ENCODE peak calls at places on chromosomes 12 and 14, in six cellular contexts. A is stomach; Z is IMR-90; O is effector memory CD4-positive, alpha-beta T cell; V is cardiac muscle cell; W is psoas muscle. I is an unnamed sample. For H3K4me1 and H3K36me3, the result is how much of the 10 kb centered on the place peaks cover.

GRCh38 chr14:92615451-92615850 is 101.9 kb downstream of the RIN3 start:
- DNase-seq in V (no peak), Z (no peak), O (peak), W (no peak), A (no peak), I (peak)

GRCh38 chr12:25384038-25384953 is 133.6 kb upstream of the KRAS start:
- DNase-seq in Z (peak), W (no peak), O (no peak), V (no peak), A (no peak), I (no peak)

GRCh38 chr14:89327771-89328212 is 89.2 kb downstream of the FOXN3 start:
- DNase-seq in V (no peak), A (no peak), Z (peak), O (no peak), W (no peak), I (no peak)

GRCh38 chr12:11500222-11500860 is 105.0 kb upstream of the PRB2 start:
- DNase-seq in O (peak), V (peak), Z (peak), A (peak), W (peak), I (peak)

GRCh38 chr12:12379831-12380730 is 23.2 kb downstream of the BORCS5 start:
- DNase-seq in O (peak), W (no peak), A (no peak), V (no peak), Z (no peak), I (peak)

GRCh38 chr12:87020071-87020470 is 763.9 kb upstream of the MGAT4C start:
- DNase-seq in W (no peak), A (no peak), O (no peak), V (no peak), Z (no peak), I (no peak)

GRCh38 chr12:47534695-47535094 is 171.1 kb downstream of the RPAP3 start:
- DNase-seq in O (no peak), A (no peak), Z (peak), W (no peak), V (peak), I (no peak)

GRCh38 chr14:63543826-63544320 is 696 bp upstream of the PPP2R5E start:
- DNase-seq in O (no peak), A (no peak), W (no peak), Z (no peak), V (peak), I (no peak)

GRCh38 chr12:3123729-3124128 is 46.5 kb downstream of the TSPAN9 start:
- DNase-seq in V (no peak), W (no peak), A (no peak), O (no peak), Z (no peak), I (no peak)

GRCh38 chr12:57872362-57872761 is 25.8 kb upstream of the CTDSP2 start:
- DNase-seq in Z (no peak), A (no peak), W (no peak), V (no peak), O (no peak), I (no peak)

GRCh38 chr12:129163461-129163860 is 310.2 kb downstream of the GLT1D1 start:
- DNase-seq in V (no peak), W (no peak), O (no peak), A (no peak), Z (no peak), I (no peak)

GRCh38 chr12:9115731-9116689 is at the start of gene A2M:
- DNase-seq in Z (no peak), V (peak), O (no peak), W (no peak), A (no peak), I (no peak)

GRCh38 chr12:95283371-95283770 is 65.8 kb downstream of the VEZT start:
- DNase-seq in V (no peak), A (no peak), Z (no peak), O (no peak), W (no peak), I (no peak)

GRCh38 chr14:51922624-51923023 is 62.2 kb downstream of the GNG2 start:
- DNase-seq in A (no peak), Z (peak), O (no peak), V (no peak), W (no peak), I (no peak)

GRCh38 chr12:62211510-62211909 is 48.7 kb upstream of the USP15 start:
- DNase-seq in O (no peak), V (no peak), W (no peak), A (no peak), Z (no peak), I (no peak)

GRCh38 chr14:75283884-75284563 is 5.4 kb downstream of the FOS start:
- DNase-seq in O (peak), A (peak), W (peak), Z (peak), V (no peak), I (peak)

GRCh38 chr12:10243803-10244520 is 31.3 kb downstream of the GABARAPL1 start:
- DNase-seq in W (no peak), A (no peak), Z (no peak), O (no peak), V (no peak), I (no peak)

DNA sequence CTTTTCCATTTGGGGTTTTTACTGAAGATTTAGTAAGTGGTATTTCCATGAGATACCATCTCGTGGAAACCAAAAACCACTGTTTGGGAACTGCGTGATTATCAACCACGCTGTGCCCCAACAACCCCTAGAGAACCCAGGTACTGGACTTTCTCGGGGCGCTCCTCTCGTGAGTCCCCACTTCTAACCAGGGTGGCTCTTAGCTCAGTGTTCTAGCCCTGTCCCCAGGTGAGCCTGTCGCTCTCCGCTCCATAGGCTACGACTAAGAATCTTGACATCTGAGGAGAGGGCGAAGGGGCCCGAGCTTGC is 686 bp downstream of the MCRS1 start:
- DNase-seq in V (no peak), A (no peak), W (no peak), O (no peak), Z (no peak), I (no peak)
- H3K4me1 ChIP-seq in V (under half), A (under half), W (under half), O (under half), Z (under half), I (under half)

GRCh38 chr12:121131941-121132341 is 735 bp upstream of the P2RX7 start:
- DNase-seq in A (no peak), O (no peak), V (no peak), W (no peak), Z (no peak), I (no peak)

GRCh38 chr12:121135320-121135719 is 2.6 kb downstream of the P2RX7 start:
- DNase-seq in W (no peak), V (no peak), A (no peak), Z (no peak), O (no peak), I (no peak)

GRCh38 chr12:121130866-121131373 is 1.8 kb upstream of the P2RX7 start:
- DNase-seq in Z (no peak), O (no peak), A (no peak), V (no peak), W (no peak), I (no peak)

GRCh38 chr12:121132601-121133481 is at the start of gene P2RX7:
- DNase-seq in Z (peak), A (peak), O (peak), W (peak), V (peak), I (peak)

DNA sequence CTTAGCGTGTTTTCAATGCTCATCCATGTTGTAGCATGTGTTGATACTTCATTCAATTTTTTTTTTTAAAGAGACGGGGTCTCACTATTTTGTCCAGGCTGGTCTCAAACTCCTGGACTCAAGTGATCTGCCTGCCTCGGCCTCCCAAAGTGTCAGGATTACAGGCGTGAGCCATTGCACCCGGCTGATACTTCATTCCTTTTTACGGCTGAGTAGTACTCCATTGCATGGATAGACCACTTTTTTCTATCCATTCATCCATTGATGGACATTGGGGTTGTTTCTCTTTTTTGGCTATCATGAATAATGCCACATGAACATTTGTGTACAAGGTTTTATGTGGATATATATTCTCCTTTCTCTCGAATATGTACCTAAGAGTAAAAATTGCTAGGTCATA is 1.2 kb downstream of the P2RX7 start:
- DNase-seq in V (no peak), W (no peak), O (no peak), A (no peak), Z (no peak), I (no peak)
- H3K4me3 ChIP-seq in V (no peak), W (no peak), O (no peak), A (no peak), Z (no peak), I (no peak)

GRCh38 chr12:124402281-124403066 is 107.6 kb downstream of the RFLNA start:
- DNase-seq in O (no peak), V (no peak), A (no peak), Z (no peak), W (no peak), I (no peak)
- H3K36me3 ChIP-seq in O (half or more), V (under half), A (half or more), Z (under half), W (under half), I (under half)

DNA sequence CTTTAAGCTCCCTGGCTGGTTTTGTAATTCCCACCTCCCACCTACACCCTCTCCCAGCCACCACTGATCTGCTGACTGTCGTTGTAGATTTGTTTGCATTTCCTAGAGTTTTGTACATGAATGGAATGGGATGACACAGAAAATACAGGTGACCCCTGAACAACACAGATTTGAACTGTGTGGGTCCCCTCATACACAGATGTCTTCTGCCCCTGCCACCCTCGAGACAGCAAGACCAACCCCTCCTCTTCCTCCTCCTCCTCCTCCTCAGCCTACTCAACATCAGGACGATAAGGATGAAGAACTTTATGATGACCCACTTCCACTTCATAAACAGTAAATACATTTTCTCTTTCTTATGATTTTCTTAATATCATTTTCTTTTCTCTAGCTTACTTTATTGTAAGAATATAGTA is 28.8 kb downstream of the SYNE3 start:
- DNase-seq in O (no peak), A (no peak), W (no peak), V (no peak), Z (no peak), I (no peak)
- H3K4me1 ChIP-seq in O (under half), A (under half), W (under half), V (under half), Z (under half), I (under half)

GRCh38 chr12:77082021-77082420 is 16.7 kb upstream of the E2F7 start:
- DNase-seq in V (no peak), O (no peak), A (no peak), Z (no peak), W (no peak), I (no peak)
- H3K4me3 ChIP-seq in V (no peak), O (no peak), A (no peak), Z (no peak), W (no peak), I (no peak)

GRCh38 chr14:70655110-70655826 is 13.6 kb downstream of the TTC9 start:
- DNase-seq in Z (no peak), A (peak), V (no peak), W (no peak), O (peak), I (peak)

GRCh38 chr14:70660967-70661871 is 19.5 kb downstream of the TTC9 start:
- DNase-seq in Z (no peak), O (peak), W (no peak), A (peak), V (no peak), I (peak)

GRCh38 chr14:70662080-70662479 is 20.4 kb downstream of the TTC9 start:
- DNase-seq in A (no peak), W (no peak), V (no peak), O (no peak), Z (no peak), I (no peak)

GRCh38 chr14:70662816-70663215 is 21.1 kb downstream of the TTC9 start:
- DNase-seq in V (no peak), A (no peak), Z (no peak), O (no peak), W (no peak), I (no peak)

GRCh38 chr14:70658899-70659298 is 17.2 kb downstream of the TTC9 start:
- DNase-seq in O (no peak), W (no peak), Z (no peak), A (no peak), V (no peak), I (peak)
- H3K36me3 ChIP-seq in O (under half), W (under half), Z (under half), A (under half), V (under half), I (under half)

GRCh38 chr12:51687142-51687935 is 96.3 kb downstream of the SCN8A start:
- DNase-seq in V (no peak), A (no peak), O (no peak), W (no peak), Z (peak), I (no peak)
- H3K4me1 ChIP-seq in V (under half), A (under half), O (under half), W (under half), Z (under half), I (under half)

DNA sequence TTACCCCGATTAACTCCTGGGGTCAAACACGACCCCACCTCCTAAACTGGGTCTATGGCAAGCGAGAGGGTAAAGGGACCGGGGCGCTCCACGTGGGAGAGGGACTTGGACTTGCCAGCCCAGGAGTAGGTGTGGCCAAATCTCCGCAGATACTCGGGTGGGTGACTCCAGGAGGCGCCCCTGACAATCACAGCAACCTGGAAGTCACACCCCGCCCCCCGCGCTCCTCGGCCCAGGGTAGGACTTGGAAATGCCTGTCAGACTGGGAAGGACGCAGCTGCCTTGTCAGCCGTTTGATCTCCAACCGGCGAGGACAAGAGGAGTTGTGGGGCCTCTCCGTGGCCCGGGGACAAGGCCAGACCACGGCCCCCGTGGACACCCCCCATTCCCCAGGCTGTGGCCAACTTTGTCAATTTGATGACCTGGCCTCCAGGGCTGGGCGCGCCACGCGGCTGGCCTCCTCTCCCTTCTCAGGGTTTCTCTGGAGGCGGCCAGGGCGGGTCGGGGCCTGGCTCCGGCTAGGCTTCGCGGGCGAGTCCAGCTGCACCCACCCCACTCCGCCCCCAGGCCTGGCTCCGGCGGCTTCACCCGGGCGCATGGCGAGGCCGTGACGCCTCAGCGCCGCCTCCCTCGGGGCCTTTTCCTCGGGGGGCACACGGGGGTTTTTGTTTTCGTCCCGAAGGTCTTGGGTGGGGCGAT is 1.2 kb upstream of the BCL11B start:
- DNase-seq in Z (no peak), V (peak), A (peak), W (no peak), O (no peak), I (peak)
- H3K4me3 ChIP-seq in Z (no peak), V (peak), A (peak), W (no peak), O (peak), I (peak)

DNA sequence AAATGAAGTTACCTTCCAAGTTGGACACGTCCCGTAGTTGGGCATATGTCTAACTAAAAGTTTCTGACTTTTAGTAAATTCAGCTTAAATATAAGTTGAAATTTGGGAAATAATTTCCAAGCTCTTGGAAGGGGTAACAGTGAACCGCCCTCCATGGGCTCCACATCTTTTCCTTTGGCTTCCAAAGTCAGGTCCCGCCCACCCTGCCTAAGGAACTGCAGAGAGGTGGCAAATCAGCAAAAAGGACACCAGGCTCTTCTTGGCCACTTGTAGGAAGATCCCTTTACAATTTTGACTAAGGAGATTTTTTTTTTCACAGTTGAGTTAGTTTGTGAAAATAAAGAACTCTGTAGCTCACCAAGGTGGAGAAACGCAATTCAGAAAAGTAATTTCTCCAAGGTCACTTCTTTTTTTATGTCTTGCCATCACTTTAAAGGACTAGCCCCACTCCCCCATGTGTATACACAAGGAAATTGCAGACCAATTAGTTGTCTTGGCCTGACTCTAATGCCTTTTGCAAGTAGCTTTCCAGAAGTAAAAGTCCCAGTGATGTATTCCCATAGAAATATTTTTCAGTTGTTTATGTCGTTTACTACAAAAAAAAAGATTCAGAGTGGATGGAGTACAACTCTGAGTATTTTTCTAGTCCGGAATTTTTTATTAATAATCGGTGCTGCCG is 181.2 kb downstream of the PELI2 start:
- DNase-seq in W (no peak), V (no peak), O (no peak), Z (peak), A (no peak), I (no peak)
- H3K36me3 ChIP-seq in W (under half), V (under half), O (under half), Z (under half), A (under half), I (under half)

DNA sequence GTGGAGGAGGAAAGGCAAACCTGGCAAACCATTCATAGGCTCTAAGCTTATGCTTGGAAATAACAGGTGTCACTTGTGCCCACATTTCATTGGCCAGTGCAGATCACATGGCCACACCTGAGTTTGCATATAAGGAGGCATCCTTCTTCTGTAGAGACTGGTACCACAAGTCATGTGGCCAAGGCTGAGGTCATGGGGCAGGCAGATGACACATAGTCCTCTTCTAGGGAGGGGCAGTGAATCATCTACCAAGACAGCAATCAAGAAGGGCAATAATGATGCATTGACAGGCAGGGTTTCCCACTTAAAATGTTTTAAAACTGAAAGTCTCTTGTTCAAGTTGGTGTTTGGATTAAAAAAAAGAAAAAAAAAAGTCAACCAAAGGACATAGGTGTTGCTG is 77.3 kb downstream of the DAAM1 start:
- DNase-seq in Z (no peak), A (no peak), O (no peak), W (no peak), V (no peak), I (no peak)
- H3K4me1 ChIP-seq in Z (under half), A (under half), O (under half), W (under half), V (under half), I (under half)

I was measured in CD4-positive, alpha-beta memory T cell.